ENCODE peak calls at places on chromosomes 16 and 17, in ten cellular contexts. E, Q, A, I, M, C, H, B, R and T are unnamed samples.

GRCh38 chr16:74743668-74744299 is 30.8 kb downstream of the FA2H start:
- DNase-seq in M (peak), Q (no peak), R (peak), A (no peak), C (no peak), E (no peak), H (no peak), B (peak), I (peak), T (peak)

GRCh38 chr17:9229826-9230201 is 208.5 kb downstream of the NTN1 start:
- DNase-seq in A (no peak), Q (no peak), H (no peak), C (no peak), E (no peak), M (no peak), I (no peak), B (no peak), R (no peak), T (no peak)

GRCh38 chr16:47713225-47713595 is 252.1 kb downstream of the PHKB start:
- DNase-seq in R (no peak), E (no peak), Q (no peak), C (no peak), B (peak), I (peak), A (no peak), M (peak), H (peak), T (peak)

GRCh38 chr17:57408064-57408811 is 151.9 kb downstream of the MSI2 start:
- DNase-seq in C (peak), I (no peak), H (no peak), E (no peak), R (peak), B (no peak), Q (no peak), M (no peak), A (no peak), T (no peak)

GRCh38 chr16:1125471-1125870 is 27.4 kb upstream of the CACNA1H start:
- DNase-seq in A (no peak), E (no peak), I (peak), H (no peak), M (peak), C (peak), Q (no peak), B (peak), R (no peak), T (peak)

GRCh38 chr17:65584604-65585521 is 23.4 kb upstream of the AXIN2 start:
- DNase-seq in Q (no peak), I (peak), C (no peak), M (no peak), B (no peak), R (no peak), E (no peak), A (no peak), H (no peak), T (no peak)

GRCh38 chr16:46885960-46886763 is 2.0 kb downstream of the GPT2 start:
- DNase-seq in A (no peak), I (no peak), M (peak), B (peak), C (no peak), H (no peak), R (no peak), E (no peak), Q (no peak), T (no peak)

GRCh38 chr17:79473111-79473835 is 137.6 kb downstream of the RBFOX3 start:
- DNase-seq in M (no peak), I (no peak), H (no peak), C (no peak), Q (no peak), A (no peak), E (no peak), B (no peak), R (no peak), T (no peak)

GRCh38 chr17:81083125-81083765 is 48.3 kb downstream of the BAIAP2 start:
- DNase-seq in E (no peak), A (no peak), R (peak), I (peak), C (no peak), B (peak), M (no peak), Q (no peak), H (no peak), T (no peak)